ENCODE peak calls at places on chromosomes 1 and 21, in four cellular contexts. H is lower lobe of right lung, O is cardiac fibroblast, L is mucosa of descending colon. U is an unnamed sample.

GRCh38 chr21:26845066-26845749 is at the start of gene ADAMTS1:
- DNase-seq in H (peak), O (peak), L (peak), U (peak)

GRCh38 chr1:165842363-165843129 is 15.1 kb downstream of the UCK2 start:
- DNase-seq in H (no peak), O (peak), L (no peak), U (no peak)

GRCh38 chr1:117633068-117633345 is 27.2 kb downstream of the TENT5C start:
- DNase-seq in H (no peak), O (no peak), L (no peak), U (no peak)

GRCh38 chr1:169601096-169601881 is 15.0 kb upstream of the F5 start:
- DNase-seq in H (no peak), O (peak), L (no peak), U (no peak)

GRCh38 chr1:174021611-174022079 is 512 bp downstream of the RC3H1 start:
- DNase-seq in H (peak), O (peak), L (peak), U (peak)

GRCh38 chr1:172915276-172915675 is 135.5 kb downstream of the TNFSF18 start:
- DNase-seq in H (no peak), O (no peak), L (no peak), U (no peak)

GRCh38 chr1:38029725-38030511 is 16.7 kb downstream of the POU3F1 start:
- DNase-seq in H (no peak), O (peak), L (peak), U (peak)

GRCh38 chr1:59709333-59709732 is 105.4 kb upstream of the HOOK1 start:
- DNase-seq in H (no peak), O (no peak), L (no peak), U (no peak)

GRCh38 chr1:45326627-45327591 is at the start of gene HPDL:
- DNase-seq in H (peak), O (peak), L (peak), U (peak)

GRCh38 chr1:181061487-181061886 is 27.0 kb upstream of the IER5 start:
- DNase-seq in H (no peak), O (no peak), L (no peak), U (no peak)

GRCh38 chr1:17561561-17561985 is 22.1 kb downstream of the ARHGEF10L start:
- DNase-seq in H (peak), O (peak), L (no peak), U (peak)

GRCh38 chr1:89941110-89941770 is 53.7 kb upstream of the ZNF326 start:
- DNase-seq in H (no peak), O (no peak), L (no peak), U (no peak)

GRCh38 chr1:201184734-201185453 is 5.7 kb upstream of the IGFN1 start:
- DNase-seq in H (no peak), O (peak), L (peak), U (no peak)

GRCh38 chr21:16770279-16770678 is 742.6 kb upstream of the CXADR start:
- DNase-seq in H (no peak), O (no peak), L (no peak), U (no peak)

GRCh38 chr21:26954591-26955214 is 12.2 kb downstream of the ADAMTS5 start:
- DNase-seq in H (no peak), O (no peak), L (no peak), U (no peak)

GRCh38 chr1:172449585-172450523 is 6.0 kb upstream of the PIGC start:
- DNase-seq in H (peak), O (peak), L (peak), U (peak)

GRCh38 chr1:178818416-178818815 is 52.5 kb downstream of the ANGPTL1 start:
- DNase-seq in H (no peak), O (peak), L (no peak), U (no peak)

GRCh38 chr1:32239335-32239734 is 7.7 kb upstream of the FAM167B start:
- DNase-seq in H (no peak), O (no peak), L (no peak), U (no peak)

GRCh38 chr1:198919667-198920398 is 281.0 kb downstream of the PTPRC start:
- DNase-seq in H (no peak), O (peak), L (no peak), U (no peak)

GRCh38 chr1:42916839-42917495 is 41.7 kb downstream of the SLC2A1 start:
- DNase-seq in H (no peak), O (no peak), L (no peak), U (no peak)

GRCh38 chr1:94180650-94181049 is 56.7 kb downstream of the ARHGAP29 start:
- DNase-seq in H (no peak), O (peak), L (no peak), U (no peak)

GRCh38 chr1:57329932-57330331 is 93.9 kb downstream of the DAB1 start:
- DNase-seq in H (no peak), O (no peak), L (no peak), U (no peak)

GRCh38 chr21:45365608-45366241 is 39.2 kb upstream of the COL18A1 start:
- DNase-seq in H (no peak), O (peak), L (no peak), U (no peak)

GRCh38 chr1:212456166-212456528 is 23.4 kb downstream of the NENF start:
- DNase-seq in H (no peak), O (peak), L (no peak), U (no peak)

GRCh38 chr1:223708001-223708359 is 4.4 kb upstream of the CAPN2 start:
- DNase-seq in H (no peak), O (no peak), L (peak), U (no peak)

GRCh38 chr1:223707270-223708000 is 4.9 kb upstream of the CAPN2 start:
- DNase-seq in H (peak), O (peak), L (peak), U (peak)

GRCh38 chr1:223710179-223711133 is 1.9 kb upstream of the CAPN2 start:
- DNase-seq in H (no peak), O (no peak), L (no peak), U (no peak)

GRCh38 chr1:223709598-223709997 is 2.7 kb upstream of the CAPN2 start:
- DNase-seq in H (no peak), O (peak), L (no peak), U (no peak)

GRCh38 chr1:223708651-223709268 is 3.6 kb upstream of the CAPN2 start:
- DNase-seq in H (no peak), O (no peak), L (no peak), U (no peak)
- TF ChIP-seq CTCF in H (no peak), O (no peak), L (no peak), U (no peak)

GRCh38 chr1:97192872-97193572 is 471.4 kb downstream of the PTBP2 start:
- DNase-seq in H (no peak), O (peak), L (no peak), U (no peak)
- TF ChIP-seq CTCF in H (no peak), O (peak), L (no peak), U (no peak)

GRCh38 chr1:224499204-224499603 is 64.6 kb upstream of the WDR26 start:
- DNase-seq in H (no peak), O (peak), L (no peak), U (no peak)

GRCh38 chr1:224498574-224499170 is 64.1 kb upstream of the WDR26 start:
- DNase-seq in H (no peak), O (peak), L (no peak), U (no peak)

GRCh38 chr1:224496826-224497225 is 62.2 kb upstream of the WDR26 start:
- DNase-seq in H (no peak), O (no peak), L (no peak), U (no peak)

GRCh38 chr1:224495861-224496260 is 61.3 kb upstream of the WDR26 start:
- DNase-seq in H (no peak), O (no peak), L (no peak), U (no peak)

DNA sequence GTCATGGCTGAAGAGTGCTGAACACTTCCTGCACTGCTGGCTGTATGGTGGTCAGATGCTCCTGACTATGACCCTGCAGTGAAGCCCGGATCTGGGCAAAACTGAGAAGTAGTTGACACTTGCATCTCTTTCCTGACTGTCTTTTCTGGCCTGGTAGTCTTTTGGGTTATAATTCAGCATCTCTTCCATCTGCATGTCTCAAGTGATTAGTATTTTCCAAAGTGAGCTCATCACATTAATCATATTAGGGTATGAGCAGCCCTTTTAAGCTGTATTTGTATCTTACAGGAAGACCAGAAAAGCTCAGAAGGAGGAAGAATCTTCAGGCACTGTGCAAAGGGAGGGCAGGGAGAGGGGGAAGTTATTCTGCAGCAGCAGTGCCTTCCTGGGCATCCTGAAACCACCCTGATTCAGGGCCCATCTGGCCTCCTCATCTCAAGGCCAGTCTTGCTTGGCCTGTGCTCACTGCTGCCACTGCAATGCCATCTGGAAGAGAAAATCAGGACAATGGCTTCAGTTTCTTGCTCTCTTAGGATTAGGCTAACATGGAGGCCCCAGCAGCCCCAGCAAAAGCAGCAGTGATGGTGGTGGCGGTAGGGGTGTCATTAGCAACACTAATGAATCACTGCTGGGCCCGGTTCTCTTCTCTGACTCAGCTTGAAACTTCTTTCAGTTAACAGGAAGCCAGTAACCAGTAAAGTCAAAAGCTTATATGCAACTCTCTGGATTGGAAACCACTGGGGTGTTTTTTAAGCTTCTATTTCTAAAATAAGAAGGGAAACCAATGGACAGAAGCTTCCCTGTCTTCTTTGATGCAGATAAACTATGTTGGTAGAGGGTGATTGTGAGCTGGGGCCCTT is 63.3 kb upstream of the WDR26 start:
- DNase-seq in H (no peak), O (peak), L (no peak), U (no peak)
- TF ChIP-seq CTCF in H (no peak), O (no peak), L (no peak), U (no peak)

DNA sequence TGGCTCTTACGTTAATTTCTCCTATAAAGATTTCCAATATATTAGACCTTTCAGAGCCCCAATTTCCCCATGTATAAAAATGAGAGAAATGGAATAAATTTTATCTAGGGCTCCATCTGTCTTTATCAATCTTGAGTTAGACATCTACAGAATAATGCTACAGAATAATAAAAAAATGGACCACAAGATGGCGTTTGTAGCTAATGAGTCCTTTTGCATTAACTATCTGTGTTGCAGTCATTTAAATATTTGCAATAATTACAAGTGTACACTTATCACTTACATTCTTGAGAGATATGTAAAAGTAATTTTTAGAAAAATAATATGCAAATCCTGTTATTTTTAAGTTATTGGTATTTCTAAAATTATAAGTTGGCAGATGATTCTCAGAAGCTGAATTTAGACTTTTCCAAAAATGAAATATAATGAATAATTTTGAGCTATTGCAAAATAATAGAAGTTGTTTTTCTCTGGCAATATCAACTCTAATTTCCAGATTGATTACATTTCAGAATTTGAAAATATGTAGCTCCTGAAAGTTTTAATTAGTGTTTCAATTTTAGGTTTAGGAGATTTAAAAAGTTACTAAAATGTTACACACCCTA is 87.7 kb downstream of the SNX7 start:
- DNase-seq in H (no peak), O (peak), L (no peak), U (no peak)
- TF ChIP-seq CTCF in H (no peak), O (peak), L (no peak), U (peak)

DNA sequence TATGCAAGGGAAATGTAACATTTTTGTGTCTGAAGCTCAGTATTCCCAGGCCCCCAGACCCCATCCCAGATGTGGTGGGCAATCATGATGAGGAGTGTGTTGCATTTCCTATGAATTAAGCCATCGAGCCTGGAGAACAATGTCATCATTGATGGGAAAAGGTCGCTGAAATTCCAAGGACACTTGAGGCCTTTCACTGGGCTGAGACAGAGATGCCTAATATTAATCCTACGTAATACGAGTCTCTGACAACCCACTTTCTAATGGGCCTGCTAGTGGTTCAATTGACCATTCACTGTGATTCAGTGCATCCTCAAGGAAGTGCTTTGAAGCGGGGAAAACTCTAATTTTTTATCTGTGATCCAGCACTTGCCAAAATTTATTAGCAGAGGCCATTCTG is 291.6 kb downstream of the PLPP3 start:
- DNase-seq in H (no peak), O (no peak), L (no peak), U (no peak)
- TF ChIP-seq CTCF in H (no peak), O (no peak), L (no peak), U (no peak)

DNA sequence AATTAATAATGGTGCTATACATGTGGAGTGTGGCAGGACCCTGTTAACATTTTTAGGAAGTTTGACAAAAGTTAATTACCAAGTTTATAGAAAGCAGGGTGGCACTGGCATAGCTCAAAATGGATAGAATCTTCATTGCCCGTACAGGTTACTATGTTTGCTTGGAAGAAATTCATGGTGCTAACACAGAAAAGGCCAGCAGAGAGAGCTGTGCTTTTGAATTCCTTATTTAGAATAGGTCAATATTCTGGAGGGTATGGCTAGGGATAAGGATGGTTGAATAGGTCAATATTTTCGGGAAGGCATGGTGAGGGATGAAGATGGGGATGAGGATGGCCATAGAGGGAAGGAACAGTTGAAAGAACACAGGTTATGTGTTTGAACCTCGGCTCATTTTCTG is 345.1 kb downstream of the LMO4 start:
- DNase-seq in H (no peak), O (peak), L (no peak), U (no peak)
- TF ChIP-seq CTCF in H (no peak), O (peak), L (no peak), U (no peak)

GRCh38 chr1:114669562-114670082 is at the start of gene DENND2C:
- DNase-seq in H (no peak), O (no peak), L (no peak), U (no peak)
- TF ChIP-seq CTCF in H (no peak), O (peak), L (no peak), U (no peak)

GRCh38 chr1:226615876-226616275 is 67.3 kb downstream of the STUM start:
- DNase-seq in H (no peak), O (no peak), L (no peak), U (no peak)
- TF ChIP-seq CTCF in H (no peak), O (no peak), L (no peak), U (no peak)